ENCODE peak calls at places on chromosomes 2 and 18, in nine cellular contexts. Z, K, D, Y, E, W, H, V and Q are unnamed samples.

GRCh38 chr18:12777543-12777942 is 74.7 kb downstream of the PSMG2 start:
- DNase-seq in Z (no peak), K (no peak), D (no peak), Y (no peak), E (no peak), W (peak), H (no peak), V (no peak), Q (no peak)

GRCh38 chr2:187966924-187967323 is 324.8 kb upstream of the GULP1 start:
- DNase-seq in Z (no peak), K (no peak), D (no peak), Y (no peak), E (peak), W (no peak), H (no peak), V (no peak), Q (no peak)

GRCh38 chr2:21443494-21444105 is 319.8 kb downstream of the TDRD15 start:
- DNase-seq in Z (no peak), K (no peak), D (no peak), Y (no peak), E (no peak), W (no peak), H (no peak), V (no peak), Q (no peak)

GRCh38 chr2:176158855-176159677 is 2.0 kb downstream of the HOXD3 start:
- DNase-seq in Z (no peak), K (no peak), D (no peak), Y (no peak), E (no peak), W (peak), H (no peak), V (no peak), Q (no peak)

GRCh38 chr2:207015901-207016300 is 76.6 kb downstream of the CPO start:
- DNase-seq in Z (no peak), K (no peak), D (no peak), Y (no peak), E (peak), W (no peak), H (no peak), V (no peak), Q (no peak)

GRCh38 chr2:173075781-173076556 is at the start of gene MAP3K20:
- DNase-seq in Z (peak), K (peak), D (peak), Y (no peak), E (peak), W (peak), H (peak), V (peak), Q (peak)

GRCh38 chr2:172672999-172673726 is 62.5 kb upstream of the RAPGEF4 start:
- DNase-seq in Z (peak), K (peak), D (no peak), Y (no peak), E (peak), W (no peak), H (no peak), V (no peak), Q (no peak)

GRCh38 chr18:78720456-78721250 is 259.0 kb upstream of the SALL3 start:
- DNase-seq in Z (no peak), K (no peak), D (no peak), Y (no peak), E (no peak), W (no peak), H (no peak), V (no peak), Q (no peak)

GRCh38 chr18:23627325-23627724 is 35.4 kb downstream of the ANKRD29 start:
- DNase-seq in Z (no peak), K (no peak), D (peak), Y (peak), E (peak), W (peak), H (no peak), V (no peak), Q (no peak)

GRCh38 chr2:37797081-37797480 is 125.6 kb upstream of the CDC42EP3 start:
- DNase-seq in Z (no peak), K (no peak), D (peak), Y (no peak), E (no peak), W (no peak), H (no peak), V (no peak), Q (no peak)

GRCh38 chr18:36281941-36282340 is 15.6 kb upstream of the FHOD3 start:
- DNase-seq in Z (no peak), K (no peak), D (no peak), Y (no peak), E (no peak), W (peak), H (no peak), V (no peak), Q (no peak)

GRCh38 chr2:54384301-54385035 is 71.7 kb upstream of the SPTBN1 start:
- DNase-seq in Z (no peak), K (peak), D (no peak), Y (no peak), E (no peak), W (no peak), H (no peak), V (no peak), Q (no peak)

GRCh38 chr2:135709992-135710391 is 31.7 kb upstream of the UBXN4 start:
- DNase-seq in Z (peak), K (peak), D (peak), Y (no peak), E (peak), W (peak), H (no peak), V (no peak), Q (peak)

DNA sequence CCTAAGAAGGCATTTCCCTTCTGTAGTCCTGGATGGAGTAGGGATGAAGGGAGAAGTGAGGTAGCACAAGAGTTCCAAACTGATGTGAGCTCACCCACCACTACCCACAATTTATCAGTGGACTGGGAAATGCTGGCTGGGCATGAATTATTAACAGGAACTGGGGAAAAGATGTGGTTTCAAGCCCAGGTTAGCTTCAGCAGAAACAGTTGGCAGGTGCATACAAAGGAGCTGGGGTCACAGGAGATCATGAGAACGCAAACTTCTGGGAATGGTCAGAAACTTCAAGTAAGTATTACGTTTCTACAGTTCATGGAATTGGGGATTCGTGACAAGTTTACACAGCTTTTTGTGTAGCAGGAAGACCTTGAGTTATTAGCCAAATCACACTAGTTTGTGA is 5.4 kb downstream of the CCDC141 start:
- DNase-seq in Z (no peak), K (no peak), D (no peak), Y (no peak), E (no peak), W (no peak), H (no peak), V (no peak), Q (no peak)
- TF ChIP-seq CTCF in Z (no peak), K (no peak), D (no peak), Y (no peak), E (no peak), W (no peak), H (no peak), V (no peak), Q (no peak)

GRCh38 chr2:96884299-96885156 is 14.6 kb upstream of the SEMA4C start:
- DNase-seq in Z (no peak), K (no peak), D (no peak), Y (no peak), E (no peak), W (no peak), H (no peak), V (peak), Q (no peak)

GRCh38 chr2:96883306-96883705 is 13.4 kb upstream of the SEMA4C start:
- DNase-seq in Z (no peak), K (no peak), D (no peak), Y (no peak), E (no peak), W (no peak), H (no peak), V (no peak), Q (no peak)

GRCh38 chr2:96882906-96883305 is 13.0 kb upstream of the SEMA4C start:
- DNase-seq in Z (no peak), K (no peak), D (no peak), Y (no peak), E (no peak), W (no peak), H (no peak), V (no peak), Q (no peak)

GRCh38 chr2:96887419-96888081 is 17.7 kb upstream of the SEMA4C start:
- DNase-seq in Z (no peak), K (no peak), D (no peak), Y (no peak), E (peak), W (no peak), H (no peak), V (peak), Q (no peak)

DNA sequence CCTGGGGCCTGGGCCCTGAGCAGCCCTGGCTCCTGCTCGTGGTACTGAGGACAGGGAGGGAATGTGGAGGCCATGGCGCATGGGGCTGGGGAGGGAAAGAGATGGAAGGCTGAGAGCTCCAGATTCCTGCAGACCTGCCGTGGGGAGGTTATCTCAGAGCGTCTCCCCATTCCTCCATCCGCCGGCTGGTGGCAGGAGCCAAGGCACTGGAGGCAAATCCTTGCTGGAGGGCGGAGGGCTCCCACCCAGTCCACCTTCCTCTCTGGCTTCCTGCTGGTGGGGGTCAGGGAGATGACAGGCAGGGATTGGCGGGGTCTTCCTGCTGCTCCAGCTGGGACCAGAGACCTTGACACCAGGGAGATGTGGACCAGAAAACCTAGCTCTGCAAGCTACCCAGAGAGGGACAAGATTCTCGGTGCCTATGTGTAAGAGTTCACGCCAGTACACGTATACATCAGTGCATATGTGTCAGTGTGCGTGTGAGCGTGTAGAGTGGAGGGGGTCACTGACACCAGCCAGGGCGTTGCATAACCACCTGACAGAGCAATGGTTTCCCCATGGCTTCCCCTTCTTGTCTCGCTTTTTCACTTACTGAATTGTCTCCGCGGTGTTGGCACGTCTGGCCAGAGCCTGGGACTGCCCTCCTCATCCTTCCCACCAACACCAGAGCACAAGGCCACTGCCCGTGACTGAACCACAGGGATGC is 15.7 kb upstream of the SEMA4C start:
- DNase-seq in Z (no peak), K (no peak), D (no peak), Y (no peak), E (no peak), W (no peak), H (no peak), V (no peak), Q (no peak)
- TF ChIP-seq CTCF in Z (no peak), K (no peak), D (no peak), Y (no peak), E (no peak), W (no peak), H (no peak), V (no peak), Q (no peak)

GRCh38 chr18:46418657-46419260 is 238.3 kb downstream of the LOXHD1 start:
- DNase-seq in Z (no peak), K (peak), D (no peak), Y (no peak), E (no peak), W (no peak), H (peak), V (no peak), Q (no peak)
- TF ChIP-seq CTCF in Z (no peak), K (no peak), D (no peak), Y (no peak), E (no peak), W (no peak), H (no peak), V (no peak), Q (no peak)

GRCh38 chr2:6356127-6356761 is 509.5 kb downstream of the CMPK2 start:
- DNase-seq in Z (no peak), K (no peak), D (no peak), Y (no peak), E (no peak), W (peak), H (no peak), V (no peak), Q (no peak)

GRCh38 chr2:6352247-6352646 is 513.5 kb downstream of the CMPK2 start:
- DNase-seq in Z (no peak), K (no peak), D (no peak), Y (no peak), E (no peak), W (no peak), H (no peak), V (no peak), Q (peak)

GRCh38 chr2:6353669-6354068 is 512.0 kb downstream of the CMPK2 start:
- DNase-seq in Z (no peak), K (no peak), D (no peak), Y (no peak), E (no peak), W (no peak), H (no peak), V (no peak), Q (peak)

GRCh38 chr2:6354546-6354945 is 511.2 kb downstream of the CMPK2 start:
- DNase-seq in Z (no peak), K (no peak), D (no peak), Y (no peak), E (no peak), W (no peak), H (no peak), V (no peak), Q (no peak)

GRCh38 chr2:6352906-6353515 is 512.7 kb downstream of the CMPK2 start:
- DNase-seq in Z (peak), K (peak), D (peak), Y (no peak), E (peak), W (peak), H (no peak), V (no peak), Q (no peak)
- TF ChIP-seq CTCF in Z (no peak), K (peak), D (peak), Y (peak), E (peak), W (peak), H (no peak), V (peak), Q (peak)

DNA sequence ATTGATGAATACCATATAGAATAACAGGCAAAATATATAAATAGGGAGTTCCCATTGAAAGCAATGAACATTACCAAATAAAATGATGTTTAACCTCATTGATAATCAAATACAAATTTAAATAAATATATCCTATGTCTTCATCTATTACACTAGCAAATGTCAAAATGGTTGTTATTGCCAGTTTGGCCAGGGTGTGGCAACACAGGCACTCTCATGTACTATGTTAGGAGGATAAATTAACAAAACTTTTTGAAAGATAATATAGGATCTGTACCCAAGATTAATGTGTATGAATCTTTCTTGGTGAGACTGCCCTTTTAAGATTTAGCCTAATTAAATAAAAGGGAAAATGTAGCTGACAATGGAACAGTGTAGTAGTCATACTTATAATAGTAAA is 659.3 kb downstream of the ERBB4 start:
- DNase-seq in Z (no peak), K (no peak), D (no peak), Y (no peak), E (no peak), W (peak), H (no peak), V (no peak), Q (peak)
- TF ChIP-seq CTCF in Z (no peak), K (no peak), D (peak), Y (no peak), E (no peak), W (peak), H (no peak), V (no peak), Q (peak)

GRCh38 chr2:23420091-23420839 is 35.3 kb downstream of the KLHL29 start:
- DNase-seq in Z (peak), K (no peak), D (no peak), Y (no peak), E (no peak), W (no peak), H (no peak), V (no peak), Q (no peak)
- TF ChIP-seq CTCF in Z (no peak), K (no peak), D (no peak), Y (no peak), E (no peak), W (no peak), H (no peak), V (no peak), Q (no peak)

DNA sequence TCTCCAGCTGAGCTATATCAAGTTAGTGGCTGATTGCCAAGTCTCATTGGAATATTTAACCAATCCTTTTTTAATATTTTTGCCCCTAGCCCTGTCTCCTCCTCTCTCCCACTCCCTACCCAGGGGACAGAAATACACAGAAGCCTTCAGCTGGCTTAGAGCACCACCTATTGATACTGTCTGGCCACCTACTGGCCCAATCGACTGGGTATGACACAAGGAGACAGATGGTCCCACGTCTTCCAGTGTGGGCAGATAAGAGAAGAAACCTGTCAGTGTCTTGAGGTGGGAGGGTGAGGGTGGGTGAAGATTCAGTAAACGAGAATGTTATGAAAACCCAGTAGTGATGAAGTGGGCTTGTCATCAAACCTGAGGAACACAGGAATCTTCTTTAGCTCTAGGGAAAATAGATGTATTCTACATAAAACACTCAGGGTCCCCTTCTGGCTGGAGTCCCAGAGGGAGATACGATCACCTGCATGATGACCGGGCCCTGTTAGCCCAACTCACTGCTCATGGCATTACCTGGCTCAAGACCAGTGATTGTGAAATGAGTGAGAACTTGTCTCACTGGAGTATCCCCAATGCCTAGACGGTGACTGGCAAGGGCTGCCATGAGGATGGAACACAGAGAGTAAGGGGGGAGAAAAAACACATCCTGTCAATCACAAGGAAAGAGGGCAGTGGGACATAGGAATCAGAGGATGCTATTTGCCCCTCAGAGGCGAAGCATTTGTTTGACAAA is 26.7 kb downstream of the POLR1A start:
- DNase-seq in Z (peak), K (peak), D (peak), Y (no peak), E (peak), W (peak), H (no peak), V (no peak), Q (no peak)
- TF ChIP-seq CTCF in Z (no peak), K (peak), D (peak), Y (peak), E (peak), W (peak), H (peak), V (peak), Q (peak)

DNA sequence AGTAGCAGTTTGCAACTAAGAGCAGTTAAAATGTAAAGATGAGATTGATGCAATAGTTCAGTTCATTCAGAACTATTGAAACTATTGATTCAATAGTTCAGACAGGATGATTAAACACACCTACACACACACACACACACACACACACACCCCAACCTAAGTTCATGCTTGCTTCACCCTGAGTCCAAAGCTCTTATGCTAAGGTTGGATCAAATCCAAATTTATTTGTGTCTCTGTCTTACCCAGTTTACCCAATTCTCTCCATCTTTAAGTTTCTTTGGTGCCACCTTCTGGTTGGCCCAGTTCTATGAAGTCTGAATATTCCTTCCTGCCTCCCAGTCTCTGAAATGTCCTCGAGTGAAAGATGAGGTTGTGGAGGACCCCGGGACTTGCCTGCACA is 5.1 kb downstream of the SERPINB8 start:
- DNase-seq in Z (no peak), K (no peak), D (peak), Y (no peak), E (peak), W (peak), H (no peak), V (no peak), Q (no peak)
- TF ChIP-seq CTCF in Z (no peak), K (no peak), D (peak), Y (peak), E (peak), W (peak), H (no peak), V (no peak), Q (peak)

DNA sequence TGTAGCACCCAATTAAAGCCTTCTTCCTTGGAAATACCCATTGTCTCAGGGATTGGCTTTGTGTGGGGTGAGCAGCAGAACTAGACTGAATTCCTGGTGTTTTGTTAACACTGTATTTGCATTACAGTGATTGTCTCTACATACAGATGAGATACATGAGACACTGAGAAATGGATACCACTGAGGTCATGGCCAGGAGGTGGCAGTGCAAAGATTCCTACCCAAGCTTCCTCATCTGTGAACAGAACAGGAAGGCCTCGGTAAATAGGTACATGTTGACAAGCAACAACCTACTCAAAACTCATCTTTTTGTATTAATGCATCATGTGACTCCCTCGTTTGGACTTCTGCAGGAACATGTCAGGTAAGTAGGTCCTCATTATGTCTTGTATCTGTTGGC is 445.8 kb upstream of the RGPD4 start:
- DNase-seq in Z (no peak), K (no peak), D (no peak), Y (no peak), E (no peak), W (no peak), H (no peak), V (no peak), Q (no peak)
- TF ChIP-seq CTCF in Z (no peak), K (no peak), D (no peak), Y (no peak), E (no peak), W (no peak), H (no peak), V (no peak), Q (no peak)